ENCODE peak calls at places on chromosomes 16 and 17, in eight cellular contexts. L, B, T, S, N, W, R and O are unnamed samples. For H3K4me1, the result is how much of the 10 kb centered on the place peaks cover.

GRCh38 chr16:85429776-85430522 is 183.2 kb upstream of the GSE1 start:
- DNase-seq in L (no peak), B (no peak), T (no peak), S (no peak), N (no peak), W (no peak), R (no peak), O (no peak)

GRCh38 chr17:72380120-72380519 is 259.3 kb downstream of the SOX9 start:
- DNase-seq in L (no peak), B (no peak), T (no peak), S (no peak), N (no peak), W (no peak), R (no peak), O (no peak)

GRCh38 chr16:2739555-2740435 is 12.6 kb upstream of the SRRM2 start:
- DNase-seq in L (no peak), B (no peak), T (no peak), S (no peak), N (no peak), W (no peak), R (no peak), O (no peak)

GRCh38 chr16:12317121-12317810 is 340.7 kb downstream of the SNX29 start:
- DNase-seq in L (no peak), B (no peak), T (no peak), S (no peak), N (no peak), W (no peak), R (no peak), O (no peak)

GRCh38 chr16:46972971-46973456 is 460 bp downstream of the DNAJA2 start:
- DNase-seq in L (peak), B (no peak), T (peak), S (peak), N (no peak), W (peak), R (no peak), O (peak)

GRCh38 chr16:11315499-11315898 is 29.8 kb upstream of the RMI2 start:
- DNase-seq in L (no peak), B (peak), T (peak), S (no peak), N (peak), W (peak), R (peak), O (no peak)

GRCh38 chr17:59846391-59847165 is 46.2 kb downstream of the TUBD1 start:
- DNase-seq in L (no peak), B (peak), T (peak), S (peak), N (peak), W (peak), R (peak), O (no peak)

GRCh38 chr16:11460820-11461594 is 115.7 kb downstream of the RMI2 start:
- DNase-seq in L (no peak), B (no peak), T (no peak), S (no peak), N (no peak), W (no peak), R (no peak), O (no peak)

GRCh38 chr16:69376393-69377059 is 9.3 kb downstream of the TERF2 start:
- DNase-seq in L (no peak), B (no peak), T (no peak), S (no peak), N (no peak), W (no peak), R (no peak), O (no peak)

GRCh38 chr16:69382421-69382820 is 3.4 kb downstream of the TERF2 start:
- DNase-seq in L (no peak), B (no peak), T (no peak), S (no peak), N (no peak), W (no peak), R (peak), O (no peak)

GRCh38 chr16:69378760-69379159 is 7.0 kb downstream of the TERF2 start:
- DNase-seq in L (no peak), B (no peak), T (no peak), S (no peak), N (no peak), W (peak), R (peak), O (no peak)

GRCh38 chr16:69381231-69381630 is 4.6 kb downstream of the TERF2 start:
- DNase-seq in L (no peak), B (no peak), T (no peak), S (no peak), N (no peak), W (no peak), R (peak), O (no peak)

DNA sequence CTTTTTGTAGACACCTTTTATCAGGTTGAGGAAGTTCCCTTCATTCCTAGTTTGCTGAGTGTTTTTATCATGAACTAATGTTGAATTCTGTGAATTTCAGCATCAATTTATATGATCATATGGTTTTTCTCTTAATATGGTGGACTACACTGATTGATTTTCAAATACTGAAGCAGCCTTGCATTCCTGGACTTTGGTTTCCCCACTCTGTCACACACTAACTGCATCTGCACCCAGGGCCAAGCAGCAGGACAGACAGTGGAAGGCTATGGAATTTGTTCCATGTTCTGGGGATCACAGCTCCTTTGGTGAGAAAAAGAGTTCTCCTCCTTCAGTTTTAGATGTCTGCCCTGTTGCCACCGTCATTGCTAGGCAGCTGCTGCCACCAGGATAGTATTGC is 7.8 kb downstream of the TERF2 start:
- DNase-seq in L (no peak), B (no peak), T (no peak), S (no peak), N (no peak), W (no peak), R (no peak), O (no peak)
- H3K4me1 ChIP-seq in L (under half), B (under half), T (under half), S (under half), N (under half), W (under half), R (under half), O (under half)

GRCh38 chr16:86681440-86681838 is 103.1 kb downstream of the FOXL1 start:
- DNase-seq in L (no peak), B (no peak), T (no peak), S (no peak), N (peak), W (no peak), R (no peak), O (no peak)
- H3K4me3 ChIP-seq in L (no peak), B (no peak), T (no peak), S (no peak), N (no peak), W (no peak), R (no peak), O (no peak)

DNA sequence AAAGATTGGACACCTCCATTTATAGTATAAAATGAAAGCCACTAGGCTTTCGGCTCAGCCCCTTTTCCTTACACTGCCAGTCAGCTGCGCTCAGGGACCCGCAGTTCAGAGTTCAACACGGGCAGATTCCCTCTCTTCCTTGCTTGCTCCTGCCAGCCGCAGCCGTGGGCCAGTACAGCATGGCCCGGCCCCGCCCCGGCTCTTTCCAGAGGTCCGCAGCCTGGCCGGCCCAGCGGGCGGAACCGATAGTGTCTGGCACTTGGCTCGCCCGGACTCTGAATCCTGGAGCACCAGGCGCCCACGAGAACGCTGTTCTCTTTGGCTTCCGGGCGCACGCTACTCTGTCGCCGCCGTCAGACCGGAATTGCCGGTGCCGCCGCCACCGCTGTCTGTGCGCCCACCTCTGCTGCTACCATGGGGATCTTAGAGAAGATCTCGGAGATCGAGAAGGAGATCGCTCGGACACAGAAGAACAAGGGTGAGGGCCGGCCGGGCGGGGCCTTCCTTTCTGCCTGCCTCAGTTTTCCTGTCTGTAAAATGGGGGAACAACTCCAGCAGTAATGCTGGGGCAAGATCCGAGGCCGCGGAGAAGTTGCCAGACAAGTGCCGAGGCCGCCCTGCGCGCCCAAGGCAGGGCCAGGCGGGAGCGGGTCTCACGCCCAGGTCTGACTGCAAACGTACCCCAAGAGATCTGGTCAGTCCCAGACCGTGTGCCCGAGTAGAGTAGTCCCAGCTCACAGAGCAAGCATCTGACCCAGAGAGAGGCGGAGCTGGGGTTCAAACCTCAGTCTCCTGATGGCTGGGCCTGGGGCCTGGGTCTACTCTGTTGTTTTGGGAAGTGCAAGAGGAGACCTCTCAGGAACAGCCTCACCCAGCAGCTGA is at the start of gene DRG2:
- DNase-seq in L (peak), B (peak), T (peak), S (peak), N (peak), W (peak), R (peak), O (peak)
- H3K27ac ChIP-seq in L (peak), B (peak), T (peak), S (peak), N (peak), W (peak), R (peak), O (peak)

GRCh38 chr17:39566092-39566491 is 41.6 kb downstream of the NEUROD2 start:
- DNase-seq in L (no peak), B (no peak), T (no peak), S (no peak), N (no peak), W (no peak), R (no peak), O (no peak)
- H3K4me1 ChIP-seq in L (under half), B (under half), T (under half), S (under half), N (under half), W (under half), R (under half), O (under half)

DNA sequence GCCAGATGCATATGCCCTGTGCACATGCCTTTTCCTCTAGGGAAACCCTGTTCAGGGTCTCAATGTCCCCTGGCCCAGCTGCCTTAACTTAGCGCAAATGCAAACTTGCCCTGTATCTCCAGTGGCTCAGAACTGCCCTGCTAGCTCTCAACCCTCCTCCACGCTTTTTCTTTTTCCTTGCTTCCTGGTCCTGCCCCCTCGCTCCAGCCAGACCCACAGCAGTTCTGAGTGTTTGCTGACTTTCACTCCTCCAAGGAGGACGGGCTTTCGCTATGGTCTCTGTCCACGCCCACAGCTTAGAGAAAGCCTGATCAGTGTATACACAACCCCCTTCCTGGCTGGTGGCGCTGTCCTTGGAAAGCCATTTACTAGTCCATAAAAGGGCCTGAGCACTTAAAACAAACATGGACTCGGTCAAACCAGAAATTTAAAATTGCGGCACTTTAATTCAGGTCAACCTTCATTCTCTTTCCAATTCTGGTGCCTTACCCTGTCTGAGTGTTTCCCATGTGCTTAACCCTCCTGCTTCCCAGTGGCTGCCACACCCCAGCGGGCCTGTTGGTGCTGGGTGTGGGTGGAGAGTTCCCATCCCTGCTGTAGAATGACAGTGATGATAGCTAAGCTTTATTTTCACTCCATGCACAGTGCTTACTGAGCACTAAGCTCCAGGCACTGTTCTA is 15.6 kb upstream of the TMEM98 start:
- DNase-seq in L (peak), B (peak), T (peak), S (no peak), N (peak), W (peak), R (peak), O (no peak)
- H3K4me3 ChIP-seq in L (peak), B (no peak), T (no peak), S (no peak), N (peak), W (peak), R (no peak), O (no peak)

GRCh38 chr17:65364408-65364807 is 197.0 kb downstream of the AXIN2 start:
- DNase-seq in L (no peak), B (no peak), T (no peak), S (no peak), N (no peak), W (no peak), R (no peak), O (no peak)
- H3K27ac ChIP-seq in L (no peak), B (no peak), T (no peak), S (no peak), N (no peak), W (no peak), R (no peak), O (no peak)

GRCh38 chr17:4947010-4947410 is 1.3 kb downstream of the PFN1 start:
- DNase-seq in L (no peak), B (peak), T (no peak), S (no peak), N (no peak), W (peak), R (no peak), O (no peak)
- H3K4me1 ChIP-seq in L (under half), B (half or more), T (under half), S (half or more), N (under half), W (under half), R (under half), O (half or more)